ENCODE peak calls at places on chromosomes 6 and 20, in five cellular contexts. J is stimulated activated CD8-positive, alpha-beta memory T cell treated with anti-CD3 and anti-CD28 coated beads, Interleukin-2, amount 100 ng/mL, for 1 hour; G is endothelial cell; I is putamen; U is mucosa of gallbladder. H is an unnamed sample.

GRCh38 chr6:127103482-127103881 is 15.0 kb upstream of the RSPO3 start:
- DNase-seq in G (no peak), J (no peak), I (no peak), U (no peak), H (no peak)

GRCh38 chr6:94443701-94444100 is 1024.3 kb upstream of the EPHA7 start:
- DNase-seq in J (no peak), I (peak; percentile 2), G (no peak), U (no peak), H (peak; percentile 20)

GRCh38 chr6:72461144-72461543 is 160.7 kb upstream of the KCNQ5 start:
- DNase-seq in I (no peak), G (no peak), J (no peak), U (no peak), H (no peak)

GRCh38 chr6:18656506-18656905 is 269.4 kb downstream of the RNF144B start:
- DNase-seq in J (no peak), U (no peak), I (no peak), G (no peak), H (no peak)

GRCh38 chr20:17873410-17874270 is 95.0 kb downstream of the SNX5 start:
- DNase-seq in J (no peak), I (no peak), U (peak; percentile 94), G (no peak), H (no peak)

GRCh38 chr6:109306733-109307132 is 75.5 kb downstream of the CD164 start:
- DNase-seq in J (no peak), I (no peak), U (no peak), G (no peak), H (no peak)

GRCh38 chr6:35317483-35318199 is 20.0 kb downstream of the DEF6 start:
- DNase-seq in G (no peak), J (no peak), I (no peak), U (no peak), H (no peak)

GRCh38 chr6:107540465-107540857 is 50.5 kb downstream of the SOBP start:
- DNase-seq in J (no peak), G (no peak), U (peak; percentile 70), I (no peak), H (peak; percentile 73)

GRCh38 chr6:93418448-93419303 is 683 bp downstream of the EPHA7 start:
- DNase-seq in G (peak; percentile 67), I (no peak), U (peak; percentile 27), J (no peak), H (peak; percentile 26)

GRCh38 chr20:63733117-63733516 is 3.3 kb upstream of the LIME1 start:
- DNase-seq in G (no peak), J (no peak), U (no peak), I (no peak), H (no peak)

GRCh38 chr6:116268589-116269293 is 11.0 kb downstream of the TSPYL1 start:
- DNase-seq in I (no peak), G (no peak), J (no peak), U (no peak), H (peak; percentile 80)

GRCh38 chr20:38032585-38033329 is 499 bp downstream of the TTI1 start:
- DNase-seq in I (no peak), U (no peak), J (peak; percentile 35), G (no peak), H (peak; percentile 23)

GRCh38 chr6:116533233-116533957 is 12.1 kb downstream of the TRAPPC3L start:
- DNase-seq in G (peak; percentile 14), U (no peak), I (no peak), J (no peak), H (no peak)

GRCh38 chr20:37948956-37949355 is 46.0 kb downstream of the VSTM2L start:
- DNase-seq in I (no peak), U (no peak), J (no peak), G (no peak), H (no peak)

GRCh38 chr6:33586108-33586640 is 6.1 kb upstream of the BAK1 start:
- DNase-seq in G (no peak), I (no peak), J (no peak), U (no peak), H (no peak)

GRCh38 chr20:57657537-57658446 is 37.6 kb upstream of the ZBP1 start:
- DNase-seq in G (peak; percentile 2), J (no peak), U (peak; percentile 76), I (peak; percentile 61), H (no peak)

GRCh38 chr6:62371840-62372239 is 85.8 kb upstream of the KHDRBS2 start:
- DNase-seq in I (no peak), G (no peak), J (no peak), U (no peak), H (no peak)

GRCh38 chr6:2881358-2881885 is 21.7 kb downstream of the SERPINB9 start:
- DNase-seq in G (no peak), U (no peak), I (no peak), J (no peak), H (no peak)

GRCh38 chr20:5706797-5707196 is 43.4 kb upstream of the SHLD1 start:
- DNase-seq in J (no peak), G (no peak), U (no peak), I (no peak), H (no peak)

GRCh38 chr6:161152904-161153662 is 120.8 kb downstream of the AGPAT4 start:
- DNase-seq in J (no peak), U (no peak), I (no peak), G (no peak), H (no peak)

GRCh38 chr6:45835725-45836437 is 179.8 kb downstream of the CLIC5 start:
- DNase-seq in J (no peak), I (no peak), U (no peak), G (no peak), H (no peak)

GRCh38 chr6:157240059-157240959 is 83.0 kb downstream of the TMEM242 start:
- DNase-seq in J (no peak), G (no peak), U (peak; percentile 45), I (no peak), H (no peak)

GRCh38 chr6:157219201-157220200 is 103.8 kb downstream of the TMEM242 start:
- DNase-seq in G (no peak), I (no peak), U (no peak), J (no peak), H (no peak)

GRCh38 chr6:161866570-161866969 is 592.7 kb upstream of the AGPAT4 start:
- DNase-seq in J (no peak), U (no peak), G (no peak), I (no peak), H (no peak)